ENCODE peak calls at places on chromosomes 7 and 10, in five cellular contexts. One of them, this sample, is unnamed.

GRCh38 chr7:88888684-88889083 is 93.1 kb upstream of the TEX47 start:
- DNase-seq in Peyer's patch: no peak
- DNase-seq in suprapubic skin: no peak
- DNase-seq in fibroblast of the aortic adventitia: peak; percentile 1
- DNase-seq in PC-9: no peak
- DNase-seq in this sample: no peak

GRCh38 chr7:101940830-101941229 is 123.4 kb downstream of the CUX1 start:
- DNase-seq in Peyer's patch: no peak
- DNase-seq in suprapubic skin: no peak
- DNase-seq in fibroblast of the aortic adventitia: no peak
- DNase-seq in PC-9: peak; percentile 41
- DNase-seq in this sample: peak; percentile 57

GRCh38 chr10:79904671-79905321 is 44.1 kb downstream of the SFTPD start:
- DNase-seq in PC-9: peak; percentile 71
- DNase-seq in suprapubic skin: peak; percentile 86
- DNase-seq in Peyer's patch: peak; percentile 67
- DNase-seq in fibroblast of the aortic adventitia: peak; percentile 63
- DNase-seq in this sample: no peak

GRCh38 chr7:66348531-66348930 is 143.4 kb downstream of the TPST1 start:
- DNase-seq in PC-9: no peak
- DNase-seq in Peyer's patch: no peak
- DNase-seq in fibroblast of the aortic adventitia: peak; percentile 32
- DNase-seq in suprapubic skin: no peak
- DNase-seq in this sample: no peak

GRCh38 chr10:102230264-102230860 is 4.3 kb downstream of the ELOVL3 start:
- DNase-seq in PC-9: peak; percentile 64
- DNase-seq in suprapubic skin: no peak
- DNase-seq in fibroblast of the aortic adventitia: peak; percentile 50
- DNase-seq in Peyer's patch: peak; percentile 56
- DNase-seq in this sample: peak; percentile 66

GRCh38 chr10:597976-598375 is 91.5 kb downstream of the DIP2C start:
- DNase-seq in PC-9: no peak
- DNase-seq in fibroblast of the aortic adventitia: no peak
- DNase-seq in Peyer's patch: no peak
- DNase-seq in suprapubic skin: no peak
- DNase-seq in this sample: no peak

GRCh38 chr7:123871998-123872867 is 27.3 kb downstream of the HYAL4 start:
- DNase-seq in fibroblast of the aortic adventitia: peak; percentile 66
- DNase-seq in Peyer's patch: peak; percentile 72
- DNase-seq in PC-9: peak; percentile 38
- DNase-seq in suprapubic skin: no peak
- DNase-seq in this sample: peak; percentile 73

GRCh38 chr10:80945267-80945880 is 407.7 kb downstream of the SH2D4B start:
- DNase-seq in PC-9: no peak
- DNase-seq in fibroblast of the aortic adventitia: no peak
- DNase-seq in suprapubic skin: no peak
- DNase-seq in Peyer's patch: no peak
- DNase-seq in this sample: peak; percentile 4

GRCh38 chr7:32142649-32143048 is 72.4 kb upstream of the PDE1C start:
- DNase-seq in suprapubic skin: no peak
- DNase-seq in Peyer's patch: no peak
- DNase-seq in PC-9: no peak
- DNase-seq in fibroblast of the aortic adventitia: peak; percentile 57
- DNase-seq in this sample: no peak

GRCh38 chr10:132233501-132234075 is 46.8 kb downstream of the DPYSL4 start:
- DNase-seq in Peyer's patch: no peak
- DNase-seq in fibroblast of the aortic adventitia: no peak
- DNase-seq in suprapubic skin: no peak
- DNase-seq in PC-9: no peak
- DNase-seq in this sample: no peak

GRCh38 chr10:132630666-132631347 is 93.2 kb downstream of the INPP5A start:
- DNase-seq in fibroblast of the aortic adventitia: peak; percentile 50
- DNase-seq in Peyer's patch: peak; percentile 52
- DNase-seq in suprapubic skin: peak; percentile 76
- DNase-seq in PC-9: no peak
- DNase-seq in this sample: no peak

GRCh38 chr7:77887567-77887966 is 89.0 kb downstream of the PHTF2 start:
- DNase-seq in PC-9: no peak
- DNase-seq in Peyer's patch: no peak
- DNase-seq in fibroblast of the aortic adventitia: peak; percentile 86
- DNase-seq in suprapubic skin: no peak
- DNase-seq in this sample: no peak

GRCh38 chr7:44281811-44282600 is 43.4 kb downstream of the CAMK2B start:
- DNase-seq in PC-9: no peak
- DNase-seq in suprapubic skin: peak; percentile 69
- DNase-seq in fibroblast of the aortic adventitia: no peak
- DNase-seq in Peyer's patch: peak; percentile 38
- DNase-seq in this sample: no peak

GRCh38 chr7:103532955-103533354 is 86.9 kb upstream of the SLC26A5 start:
- DNase-seq in suprapubic skin: no peak
- DNase-seq in fibroblast of the aortic adventitia: no peak
- DNase-seq in Peyer's patch: no peak
- DNase-seq in PC-9: no peak
- DNase-seq in this sample: no peak

GRCh38 chr7:30697716-30698460 is 15.6 kb upstream of the CRHR2 start:
- DNase-seq in PC-9: no peak
- DNase-seq in Peyer's patch: no peak
- DNase-seq in suprapubic skin: no peak
- DNase-seq in fibroblast of the aortic adventitia: no peak
- DNase-seq in this sample: no peak

GRCh38 chr10:63670291-63670898 is 149.2 kb downstream of the REEP3 start:
- DNase-seq in suprapubic skin: no peak
- DNase-seq in Peyer's patch: no peak
- DNase-seq in fibroblast of the aortic adventitia: no peak
- DNase-seq in PC-9: no peak
- DNase-seq in this sample: no peak
- H3K4me3 ChIP-seq in suprapubic skin: no peak overlapping the region
- H3K4me3 ChIP-seq in Peyer's patch: no peak overlapping the region
- H3K4me3 ChIP-seq in fibroblast of the aortic adventitia: no peak overlapping the region
- H3K4me3 ChIP-seq in PC-9: no peak overlapping the region
- H3K4me3 ChIP-seq in this sample: no peak overlapping the region

DNA sequence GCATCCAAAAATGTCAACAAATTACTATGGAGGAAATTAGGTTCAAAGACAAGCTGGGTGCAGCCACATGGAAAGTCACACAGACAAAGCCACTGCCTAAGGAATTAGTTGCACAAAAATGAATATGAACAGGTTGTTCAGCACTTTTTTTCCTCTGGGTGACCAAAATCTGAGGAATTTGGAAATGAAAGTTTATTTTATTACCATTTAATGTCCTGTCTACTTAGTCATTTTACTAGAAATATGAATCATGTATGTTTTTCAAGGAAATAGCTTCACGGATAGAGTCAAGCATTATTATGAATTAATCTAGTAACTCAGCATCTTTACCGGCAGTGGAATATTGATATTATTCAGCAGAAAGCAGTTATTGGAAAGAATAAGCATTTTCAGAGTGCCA is 106.3 kb downstream of the ANK3 start:
- DNase-seq in suprapubic skin: no peak
- DNase-seq in PC-9: no peak
- DNase-seq in Peyer's patch: no peak
- DNase-seq in fibroblast of the aortic adventitia: no peak
- DNase-seq in this sample: no peak
- H3K4me3 ChIP-seq in suprapubic skin: no peak overlapping the region
- H3K4me3 ChIP-seq in PC-9: peak overlapping the region; percentile 13
- H3K4me3 ChIP-seq in Peyer's patch: no peak overlapping the region
- H3K4me3 ChIP-seq in fibroblast of the aortic adventitia: no peak overlapping the region
- H3K4me3 ChIP-seq in this sample: peak overlapping the region; percentile 23

DNA sequence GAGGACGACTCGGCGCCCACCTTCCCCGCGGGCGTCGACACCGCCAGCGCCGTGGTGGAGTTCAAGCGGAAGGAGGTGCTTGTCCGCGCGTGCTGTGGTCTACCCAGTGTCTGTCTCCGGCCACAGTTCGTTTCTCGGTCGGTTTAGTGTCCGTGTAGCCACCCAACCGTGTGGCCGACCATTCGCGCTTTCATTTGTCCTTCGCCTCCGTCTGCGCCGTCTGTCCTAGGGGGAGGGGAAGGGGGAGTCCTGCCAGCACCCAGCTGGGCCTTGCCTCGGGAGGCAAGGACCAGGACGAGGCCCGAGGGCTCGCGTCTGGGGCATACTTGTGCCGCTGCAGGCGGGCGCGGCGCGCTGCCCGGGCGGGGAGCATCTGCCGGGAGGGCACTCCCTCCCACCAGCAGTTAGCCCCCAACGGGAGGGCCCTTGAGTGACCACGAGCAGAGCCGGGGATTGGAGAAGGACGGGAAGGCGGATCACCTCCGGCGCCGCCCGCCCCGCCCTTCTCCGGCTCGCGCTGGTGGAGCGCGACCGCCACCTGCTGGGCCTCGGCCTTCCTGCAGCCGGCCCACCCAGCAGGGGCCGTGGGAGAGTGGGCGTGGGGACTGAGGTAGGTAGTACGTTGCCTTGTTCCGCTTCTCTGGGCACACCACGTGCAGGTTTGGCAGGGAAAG is 28.4 kb downstream of the RET start:
- DNase-seq in fibroblast of the aortic adventitia: peak; percentile 61
- DNase-seq in PC-9: peak; percentile 79
- DNase-seq in suprapubic skin: peak; percentile 87
- DNase-seq in Peyer's patch: peak; percentile 85
- DNase-seq in this sample: peak; percentile 81
- H3K4me3 ChIP-seq in fibroblast of the aortic adventitia: peak overlapping the region; percentile 64
- H3K4me3 ChIP-seq in PC-9: peak overlapping the region; percentile 53
- H3K4me3 ChIP-seq in suprapubic skin: peak overlapping the region; percentile 55
- H3K4me3 ChIP-seq in Peyer's patch: peak overlapping the region; percentile 63
- H3K4me3 ChIP-seq in this sample: peak overlapping the region; percentile 61

DNA sequence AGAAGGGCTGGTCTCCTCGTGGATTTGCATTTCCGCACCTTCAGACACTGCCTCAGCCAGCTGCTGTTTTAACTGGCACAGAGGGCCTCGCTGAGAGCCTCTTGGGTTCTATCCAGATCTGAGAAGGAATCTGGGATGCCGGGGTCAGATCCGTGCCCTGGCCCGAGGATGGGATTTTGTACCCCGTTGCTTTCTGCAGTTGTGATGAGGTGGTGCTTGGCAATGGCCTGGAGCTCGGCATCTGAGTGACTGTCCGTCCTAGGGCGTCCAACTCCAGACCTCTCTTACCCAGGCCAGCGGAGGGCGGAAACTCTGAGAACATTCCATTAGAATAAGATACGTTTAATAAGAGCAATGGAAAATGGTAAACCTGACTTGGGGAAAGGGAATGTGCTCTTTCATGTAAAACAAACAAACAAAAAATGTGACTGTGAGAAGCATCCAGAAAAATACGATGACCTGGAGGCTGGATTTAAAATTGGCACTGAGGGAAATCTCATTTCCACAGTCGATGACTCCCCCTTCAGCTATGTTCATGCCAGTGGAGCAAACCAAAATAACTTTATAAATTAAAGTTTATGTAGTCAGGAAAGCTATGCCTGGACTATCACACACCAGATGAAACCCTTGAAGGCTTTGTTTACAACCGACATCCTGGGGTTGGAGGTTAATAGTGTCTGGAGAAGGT is 39.6 kb downstream of the GRK5 start:
- DNase-seq in fibroblast of the aortic adventitia: peak; percentile 95
- DNase-seq in suprapubic skin: no peak
- DNase-seq in Peyer's patch: no peak
- DNase-seq in PC-9: no peak
- DNase-seq in this sample: no peak
- H3K4me3 ChIP-seq in fibroblast of the aortic adventitia: peak overlapping the region; percentile 17
- H3K4me3 ChIP-seq in suprapubic skin: no peak overlapping the region
- H3K4me3 ChIP-seq in Peyer's patch: no peak overlapping the region
- H3K4me3 ChIP-seq in PC-9: no peak overlapping the region
- H3K4me3 ChIP-seq in this sample: no peak overlapping the region

DNA sequence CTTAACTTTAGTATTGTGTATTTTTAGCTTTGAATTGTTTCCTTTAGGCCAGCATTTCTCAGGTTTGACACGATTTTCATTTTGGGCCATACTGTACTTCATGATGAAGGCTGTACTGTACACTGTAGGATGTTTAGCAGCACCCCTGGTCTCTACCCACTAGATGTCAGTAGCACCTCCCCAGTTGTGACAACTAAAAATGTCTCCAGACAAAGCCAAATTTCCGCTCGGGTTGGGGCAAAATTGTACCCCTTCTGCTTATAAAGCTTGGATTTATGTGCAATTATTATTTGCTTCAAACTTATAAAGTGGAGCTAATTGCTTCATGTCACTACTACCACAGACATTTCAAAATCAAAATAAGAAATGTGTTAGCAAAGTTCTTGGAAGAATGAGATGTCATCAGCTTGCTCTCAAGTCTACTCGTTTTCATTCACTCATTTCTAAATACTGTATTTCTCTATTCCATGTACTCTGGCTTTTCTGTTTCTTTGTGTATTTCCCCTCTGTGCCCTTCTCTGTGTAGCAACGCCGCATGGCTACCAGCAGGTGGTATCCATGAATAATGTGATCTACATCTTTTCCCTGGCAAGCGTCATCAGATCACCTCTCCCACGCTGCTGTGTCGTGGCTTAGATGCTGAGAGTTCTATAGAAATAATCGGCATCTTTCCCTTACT is 47.7 kb upstream of the CALCR start:
- DNase-seq in suprapubic skin: no peak
- DNase-seq in PC-9: peak; percentile 10
- DNase-seq in Peyer's patch: no peak
- DNase-seq in fibroblast of the aortic adventitia: peak; percentile 24
- DNase-seq in this sample: peak; percentile 66
- H3K4me3 ChIP-seq in suprapubic skin: no peak overlapping the region
- H3K4me3 ChIP-seq in PC-9: peak overlapping the region; percentile 19
- H3K4me3 ChIP-seq in Peyer's patch: no peak overlapping the region
- H3K4me3 ChIP-seq in fibroblast of the aortic adventitia: no peak overlapping the region
- H3K4me3 ChIP-seq in this sample: peak overlapping the region; percentile 38

GRCh38 chr7:128909605-128910568 is 622 bp downstream of the KCP start:
- DNase-seq in PC-9: no peak
- DNase-seq in Peyer's patch: peak; percentile 43
- DNase-seq in fibroblast of the aortic adventitia: peak; percentile 26
- DNase-seq in suprapubic skin: no peak
- DNase-seq in this sample: no peak
- H3K4me3 ChIP-seq in PC-9: no peak overlapping the region
- H3K4me3 ChIP-seq in Peyer's patch: no peak overlapping the region
- H3K4me3 ChIP-seq in fibroblast of the aortic adventitia: peak overlapping the region; percentile 33
- H3K4me3 ChIP-seq in suprapubic skin: peak overlapping the region; percentile 44
- H3K4me3 ChIP-seq in this sample: no peak overlapping the region

GRCh38 chr10:69324583-69324982 is 46.3 kb downstream of the HK1 start:
- DNase-seq in fibroblast of the aortic adventitia: no peak
- DNase-seq in PC-9: no peak
- DNase-seq in Peyer's patch: no peak
- DNase-seq in suprapubic skin: no peak
- DNase-seq in this sample: no peak

GRCh38 chr10:69328346-69328687 is 50.0 kb downstream of the HK1 start:
- DNase-seq in Peyer's patch: no peak
- DNase-seq in PC-9: no peak
- DNase-seq in fibroblast of the aortic adventitia: no peak
- DNase-seq in suprapubic skin: no peak
- DNase-seq in this sample: no peak

GRCh38 chr10:69329721-69330178 is 51.5 kb downstream of the HK1 start:
- DNase-seq in fibroblast of the aortic adventitia: no peak
- DNase-seq in Peyer's patch: no peak
- DNase-seq in suprapubic skin: no peak
- DNase-seq in PC-9: no peak
- DNase-seq in this sample: no peak

GRCh38 chr10:69326692-69327091 is 48.4 kb downstream of the HK1 start:
- DNase-seq in Peyer's patch: no peak
- DNase-seq in PC-9: no peak
- DNase-seq in fibroblast of the aortic adventitia: no peak
- DNase-seq in suprapubic skin: no peak
- DNase-seq in this sample: no peak

GRCh38 chr10:69327463-69328345 is 49.4 kb downstream of the HK1 start:
- DNase-seq in Peyer's patch: peak; percentile 83
- DNase-seq in PC-9: peak; percentile 56
- DNase-seq in suprapubic skin: peak; percentile 90
- DNase-seq in fibroblast of the aortic adventitia: peak; percentile 66
- DNase-seq in this sample: no peak
- H3K4me3 ChIP-seq in Peyer's patch: no peak overlapping the region
- H3K4me3 ChIP-seq in PC-9: no peak overlapping the region
- H3K4me3 ChIP-seq in suprapubic skin: peak overlapping the region; percentile 29
- H3K4me3 ChIP-seq in fibroblast of the aortic adventitia: peak overlapping the region; percentile 27
- H3K4me3 ChIP-seq in this sample: no peak overlapping the region